ENCODE peak calls at places on chromosomes 5 and 9, in seven cellular contexts. X is thyroid gland; R is NCI-H1105; H is activated naive CD4-positive, alpha-beta T cell; Q is right lobe of liver; K is T-helper 9 cell; Y is T-helper 1 cell. F is an unnamed sample.

GRCh38 chr5:178642351-178642909 is 15.6 kb upstream of the CLK4 start:
- DNase-seq in X (no peak), K (no peak), H (no peak), Q (no peak), R (no peak), Y (no peak), F (no peak)

GRCh38 chr5:78984020-78984610 is 995 bp downstream of the ARSB start:
- DNase-seq in H (no peak), Y (no peak), X (peak; percentile 6), K (no peak), Q (no peak), R (no peak), F (no peak)

GRCh38 chr9:137690939-137691647 is 72.3 kb downstream of the EHMT1 start:
- DNase-seq in Y (no peak), R (no peak), H (no peak), X (no peak), K (no peak), Q (no peak), F (no peak)

GRCh38 chr5:71830626-71831539 is 111.8 kb downstream of the CARTPT start:
- DNase-seq in H (no peak), K (no peak), Y (no peak), R (peak; percentile 41), Q (no peak), X (peak; percentile 74), F (peak; percentile 79)

GRCh38 chr5:19928556-19929421 is 59.2 kb downstream of the CDH18 start:
- DNase-seq in Y (no peak), Q (no peak), K (no peak), R (no peak), H (no peak), X (no peak), F (no peak)

GRCh38 chr9:107866912-107867311 is 377.3 kb upstream of the KLF4 start:
- DNase-seq in K (no peak), X (peak; percentile 33), Q (no peak), R (no peak), Y (no peak), H (no peak), F (no peak)

GRCh38 chr5:122943050-122943698 is 93.4 kb downstream of the PPIC start:
- DNase-seq in X (peak; percentile 72), Q (no peak), K (no peak), Y (no peak), H (no peak), R (no peak), F (no peak)

GRCh38 chr9:126442636-126443035 is 116.0 kb downstream of the MVB12B start:
- DNase-seq in Y (no peak), H (no peak), X (no peak), K (no peak), R (no peak), Q (no peak), F (no peak)

GRCh38 chr5:68708156-68708841 is 385.5 kb upstream of the SLC30A5 start:
- DNase-seq in X (no peak), Y (no peak), Q (no peak), R (no peak), H (no peak), K (no peak), F (no peak)

GRCh38 chr5:79396265-79396664 is 117.7 kb downstream of the HOMER1 start:
- DNase-seq in H (no peak), X (no peak), Q (no peak), K (no peak), R (no peak), Y (no peak), F (no peak)

GRCh38 chr5:178199581-178200434 is 4.5 kb upstream of the HNRNPAB start:
- DNase-seq in R (no peak), H (no peak), Q (no peak), Y (no peak), X (no peak), K (no peak), F (no peak)

GRCh38 chr9:99103054-99103453 is 1.9 kb upstream of the TGFBR1 start:
- DNase-seq in H (no peak), Q (no peak), K (no peak), R (no peak), X (no peak), Y (no peak), F (no peak)

GRCh38 chr9:2116073-2116472 is 100.9 kb downstream of the SMARCA2 start:
- DNase-seq in K (no peak), R (no peak), H (no peak), Y (no peak), Q (no peak), X (no peak), F (no peak)

GRCh38 chr5:179168636-179169035 is 108.5 kb downstream of the ZNF354C start:
- DNase-seq in H (no peak), Y (no peak), Q (peak; percentile 15), X (no peak), K (no peak), R (no peak), F (no peak)

GRCh38 chr5:62466228-62466627 is 53.7 kb downstream of the IPO11 start:
- DNase-seq in X (no peak), H (no peak), Q (no peak), K (no peak), Y (no peak), R (no peak), F (no peak)

GRCh38 chr5:151757233-151758140 is 944 bp downstream of the ATOX1 start:
- DNase-seq in K (peak; percentile 11), Q (no peak), R (no peak), X (no peak), H (no peak), Y (no peak), F (no peak)

F was measured in NCI-H2107.